ENCODE peak calls at places on chromosomes 3 and 15, in ten cellular contexts. N, D, U, W, V, K, I, Z, M and S are unnamed samples.

GRCh38 chr15:57510647-57511046 is 81.1 kb upstream of the MYZAP start:
- DNase-seq in N (no peak), D (peak; percentile 77), U (peak; percentile 36), W (no peak), V (no peak), K (peak; percentile 66), I (no peak), Z (no peak), M (no peak), S (no peak)

GRCh38 chr3:124588036-124588435 is 142.2 kb upstream of the UMPS start:
- DNase-seq in N (no peak), D (no peak), U (no peak), W (no peak), V (no peak), K (no peak), I (no peak), Z (no peak), M (no peak), S (no peak)

GRCh38 chr3:156892701-156893100 is 66.5 kb downstream of the LEKR1 start:
- DNase-seq in N (no peak), D (no peak), U (no peak), W (no peak), V (no peak), K (no peak), I (no peak), Z (no peak), M (no peak), S (peak; percentile 84)

GRCh38 chr15:68311859-68312557 is 34.5 kb downstream of the FEM1B start:
- DNase-seq in N (no peak), D (no peak), U (no peak), W (no peak), V (no peak), K (no peak), I (peak; percentile 7), Z (no peak), M (no peak), S (no peak)

GRCh38 chr3:112327371-112327951 is 5.5 kb upstream of the CD200 start:
- DNase-seq in N (peak; percentile 19), D (peak; percentile 8), U (peak; percentile 77), W (no peak), V (peak; percentile 25), K (peak; percentile 63), I (no peak), Z (no peak), M (no peak), S (peak; percentile 88)

GRCh38 chr15:39300451-39301153 is 280.3 kb upstream of the THBS1 start:
- DNase-seq in N (no peak), D (no peak), U (no peak), W (no peak), V (no peak), K (no peak), I (no peak), Z (no peak), M (no peak), S (no peak)

GRCh38 chr3:38001456-38002081 is 11.0 kb downstream of the VILL start:
- DNase-seq in N (no peak), D (no peak), U (peak; percentile 44), W (no peak), V (no peak), K (no peak), I (no peak), Z (no peak), M (no peak), S (no peak)

GRCh38 chr3:192408721-192409151 is 318.6 kb downstream of the FGF12 start:
- DNase-seq in N (no peak), D (no peak), U (no peak), W (no peak), V (no peak), K (no peak), I (no peak), Z (peak; percentile 33), M (no peak), S (no peak)

GRCh38 chr15:55707523-55707922 is 35.4 kb downstream of the PRTG start:
- DNase-seq in N (no peak), D (no peak), U (no peak), W (no peak), V (no peak), K (no peak), I (no peak), Z (no peak), M (no peak), S (no peak)

GRCh38 chr15:58517252-58517681 is 85.5 kb downstream of the LIPC start:
- DNase-seq in N (no peak), D (no peak), U (no peak), W (no peak), V (no peak), K (no peak), I (no peak), Z (no peak), M (no peak), S (peak; percentile 57)

GRCh38 chr3:52026016-52026415 is 30.3 kb upstream of the RPL29 start:
- DNase-seq in N (no peak), D (no peak), U (no peak), W (no peak), V (no peak), K (no peak), I (no peak), Z (no peak), M (no peak), S (no peak)

GRCh38 chr3:70431906-70432305 is 119.5 kb upstream of the MDFIC2 start:
- DNase-seq in N (no peak), D (no peak), U (no peak), W (no peak), V (no peak), K (no peak), I (no peak), Z (no peak), M (no peak), S (no peak)